ENCODE peak calls at places on chromosomes 2 and 18, in ten cellular contexts. Y is HT1080; W is spleen; R is effector CD4-positive, alpha-beta T cell; I is NCI-H774; G is fibroblast of pulmonary artery; E is activated naive CD8-positive, alpha-beta T cell treated with anti-CD3 and anti-CD28 coated beads for 36 hours; F is AG08396; H is GM12865; N is activated naive CD4-positive, alpha-beta T cell treated with Interleukin-2 at 50 U/mL for 16 hours. S is an unnamed sample.

GRCh38 chr2:120476141-120476540 is 130.2 kb downstream of the INHBB start:
- DNase-seq in F (no peak), N (no peak), W (peak), G (no peak), H (no peak), Y (no peak), E (no peak), R (no peak), I (no peak), S (no peak)

GRCh38 chr2:234682492-234683228 is 185.8 kb upstream of the ARL4C start:
- DNase-seq in E (no peak), G (no peak), Y (peak), H (no peak), R (no peak), W (no peak), N (no peak), F (no peak), I (no peak), S (no peak)

GRCh38 chr2:24548058-24548457 is 57.0 kb downstream of the NCOA1 start:
- DNase-seq in F (no peak), G (no peak), I (no peak), W (no peak), E (no peak), Y (no peak), N (no peak), R (no peak), H (no peak), S (no peak)

GRCh38 chr2:110167326-110167955 is 37.4 kb downstream of the NPHP1 start:
- DNase-seq in E (no peak), Y (no peak), R (no peak), N (no peak), G (no peak), H (no peak), I (no peak), W (no peak), F (no peak), S (no peak)

GRCh38 chr18:51077217-51077616 is 47.2 kb downstream of the SMAD4 start:
- DNase-seq in I (no peak), N (no peak), W (no peak), F (no peak), R (no peak), E (no peak), H (peak), Y (peak), G (peak), S (no peak)

GRCh38 chr2:109560265-109560664 is 53.5 kb downstream of the SEPTIN10 start:
- DNase-seq in R (no peak), W (no peak), I (no peak), N (no peak), E (no peak), H (no peak), F (no peak), G (peak), Y (peak), S (no peak)

GRCh38 chr2:96527052-96527964 is 9.2 kb upstream of the ARID5A start:
- DNase-seq in E (peak), I (no peak), R (peak), H (peak), G (peak), N (peak), Y (no peak), F (peak), W (peak), S (no peak)

GRCh38 chr18:160831-161570 is 2.6 kb downstream of the USP14 start:
- DNase-seq in G (no peak), F (no peak), Y (no peak), H (no peak), N (no peak), E (no peak), I (no peak), W (no peak), R (no peak), S (no peak)

GRCh38 chr2:60476206-60476946 is 77.1 kb downstream of the BCL11A start:
- DNase-seq in W (no peak), E (no peak), I (no peak), G (no peak), R (no peak), Y (no peak), H (no peak), F (no peak), N (no peak), S (no peak)

GRCh38 chr18:26549103-26549485 is 741 bp upstream of the KCTD1 start:
- DNase-seq in E (peak), I (no peak), Y (no peak), G (peak), R (no peak), W (peak), F (peak), N (peak), H (peak), S (no peak)

GRCh38 chr18:58784601-58785137 is 80.0 kb upstream of the ZNF532 start:
- DNase-seq in W (no peak), I (no peak), H (no peak), E (no peak), R (no peak), G (peak), N (no peak), F (no peak), Y (peak), S (no peak)

GRCh38 chr2:120238728-120239487 is 13.7 kb upstream of the RALB start:
- DNase-seq in Y (peak), N (no peak), R (no peak), H (no peak), I (no peak), E (no peak), G (peak), F (peak), W (peak), S (no peak)

GRCh38 chr2:28751956-28752607 is 452 bp downstream of the PPP1CB start:
- DNase-seq in F (peak), G (no peak), E (peak), I (peak), N (peak), R (peak), W (peak), Y (no peak), H (peak), S (no peak)

GRCh38 chr2:240503375-240503774 is 54.4 kb downstream of the ANKMY1 start:
- DNase-seq in H (no peak), W (peak), E (no peak), F (no peak), G (no peak), R (no peak), N (no peak), I (no peak), Y (no peak), S (no peak)

GRCh38 chr2:17815466-17816184 is 635 bp upstream of the MSGN1 start:
- DNase-seq in F (no peak), I (no peak), R (no peak), H (peak), W (no peak), G (no peak), N (no peak), E (no peak), Y (no peak), S (no peak)

GRCh38 chr2:183614797-183615429 is 490.7 kb downstream of the NUP35 start:
- DNase-seq in W (no peak), R (no peak), F (no peak), Y (no peak), G (peak), I (no peak), H (no peak), N (no peak), E (no peak), S (no peak)

GRCh38 chr18:7743256-7743655 is 176.1 kb downstream of the PTPRM start:
- DNase-seq in N (no peak), Y (no peak), W (no peak), F (no peak), R (no peak), H (no peak), G (no peak), I (no peak), E (no peak), S (no peak)

GRCh38 chr18:42028232-42028832 is 73.3 kb downstream of the PIK3C3 start:
- DNase-seq in N (peak), W (no peak), R (peak), G (peak), I (no peak), Y (peak), H (peak), F (peak), E (peak), S (no peak)

GRCh38 chr2:240791821-240792657 is 28.0 kb downstream of the KIF1A start:
- DNase-seq in R (no peak), F (no peak), Y (no peak), W (peak), G (no peak), I (no peak), E (no peak), H (no peak), N (no peak), S (no peak)

GRCh38 chr2:47221039-47221438 is 65.9 kb upstream of the STPG4 start:
- DNase-seq in N (no peak), H (no peak), W (no peak), Y (peak), I (no peak), G (peak), E (no peak), F (peak), R (no peak), S (no peak)

GRCh38 chr2:179884193-179884592 is 22.8 kb upstream of the ZNF385B start:
- DNase-seq in E (no peak), H (no peak), I (no peak), F (no peak), W (peak), G (no peak), R (no peak), Y (no peak), N (no peak), S (no peak)

GRCh38 chr2:54556659-54557121 is 100.6 kb downstream of the SPTBN1 start:
- DNase-seq in H (no peak), I (no peak), F (peak), R (no peak), N (no peak), W (no peak), E (no peak), G (peak), Y (no peak), S (no peak)

GRCh38 chr2:208501217-208501616 is 94.6 kb downstream of the PTH2R start:
- DNase-seq in I (peak), Y (no peak), H (no peak), N (no peak), G (no peak), F (no peak), E (no peak), W (no peak), R (no peak), S (no peak)

GRCh38 chr2:229586012-229586411 is 128.3 kb downstream of the DNER start:
- DNase-seq in N (no peak), Y (peak), F (no peak), E (no peak), W (no peak), H (no peak), R (no peak), I (no peak), G (peak), S (no peak)

GRCh38 chr18:10184776-10185175 is 269.7 kb upstream of the APCDD1 start:
- DNase-seq in R (no peak), I (no peak), G (no peak), Y (no peak), N (no peak), F (no peak), E (no peak), W (no peak), H (no peak), S (no peak)

GRCh38 chr2:17851731-17852585 is 26.5 kb upstream of the KCNS3 start:
- DNase-seq in I (peak), N (no peak), F (peak), G (peak), R (no peak), Y (peak), H (peak), E (peak), W (no peak), S (no peak)

GRCh38 chr18:36580266-36580665 is 248.5 kb downstream of the TPGS2 start:
- DNase-seq in R (no peak), F (peak), E (no peak), I (no peak), Y (peak), N (no peak), G (peak), W (no peak), H (no peak), S (no peak)

GRCh38 chr18:79720359-79720733 is 40.7 kb downstream of the CTDP1 start:
- DNase-seq in W (no peak), G (peak), N (no peak), E (no peak), Y (no peak), I (no peak), H (no peak), R (no peak), F (no peak), S (no peak)

GRCh38 chr2:46296216-46296839 is 879 bp upstream of the EPAS1 start:
- DNase-seq in W (peak), I (no peak), E (no peak), N (peak), R (no peak), H (no peak), F (no peak), Y (no peak), G (no peak), S (no peak)

GRCh38 chr2:119383410-119384140 is 16.8 kb downstream of the DBI start:
- DNase-seq in Y (no peak), F (no peak), G (no peak), I (no peak), E (no peak), N (no peak), R (no peak), H (no peak), W (no peak), S (no peak)

GRCh38 chr2:32716598-32716997 is 88.7 kb downstream of the TTC27 start:
- DNase-seq in I (no peak), R (no peak), W (no peak), E (no peak), G (no peak), F (no peak), H (no peak), Y (no peak), N (no peak), S (no peak)

GRCh38 chr2:172434821-172435607 is 7.6 kb downstream of the ITGA6 start:
- DNase-seq in F (no peak), N (no peak), W (no peak), Y (no peak), E (peak), R (peak), H (peak), I (no peak), G (no peak), S (no peak)

GRCh38 chr2:70679244-70679643 is 88.8 kb downstream of the ADD2 start:
- DNase-seq in I (no peak), E (no peak), H (no peak), Y (no peak), F (no peak), G (peak), R (no peak), W (peak), N (no peak), S (no peak)

GRCh38 chr2:101135412-101136296 is 15.5 kb downstream of the TBC1D8 start:
- DNase-seq in G (no peak), E (no peak), R (no peak), F (no peak), H (no peak), Y (no peak), N (no peak), W (no peak), I (peak), S (no peak)